ENCODE peak calls at places on chromosomes 7 and 10, in four cellular contexts. M is HCT116, O is HL-60, E is GM13976. S is an unnamed sample.

GRCh38 chr10:132588301-132589013 is 50.9 kb downstream of the INPP5A start:
- DNase-seq in M (no peak), O (peak; percentile 97), E (peak; percentile 69), S (no peak)

GRCh38 chr10:26216577-26216948 is at the start of gene GAD2:
- DNase-seq in M (no peak), O (no peak), E (no peak), S (no peak)

GRCh38 chr7:591856-592628 is 72.4 kb upstream of the PDGFA start:
- DNase-seq in M (no peak), O (no peak), E (no peak), S (no peak)

GRCh38 chr10:44921061-44921460 is 9.9 kb downstream of the TMEM72 start:
- DNase-seq in M (no peak), O (no peak), E (no peak), S (no peak)

GRCh38 chr7:151141855-151142685 is 25.4 kb downstream of the GBX1 start:
- DNase-seq in M (no peak), O (no peak), E (no peak), S (no peak)

GRCh38 chr10:117860823-117861222 is 185.9 kb downstream of the RAB11FIP2 start:
- DNase-seq in M (peak; percentile 44), O (no peak), E (peak; percentile 37), S (peak; percentile 29)

GRCh38 chr10:103499881-103500280 is 6.4 kb downstream of the NEURL1 start:
- DNase-seq in M (no peak), O (no peak), E (no peak), S (no peak)

GRCh38 chr10:92074126-92074887 is 150.7 kb downstream of the BTAF1 start:
- DNase-seq in M (peak; percentile 27), O (no peak), E (no peak), S (no peak)

GRCh38 chr10:129719415-129719739 is 244.7 kb downstream of the EBF3 start:
- DNase-seq in M (no peak), O (no peak), E (no peak), S (no peak)

GRCh38 chr10:21041763-21042458 is 144.8 kb upstream of the NEBL start:
- DNase-seq in M (no peak), O (no peak), E (no peak), S (no peak)

GRCh38 chr7:127349881-127350280 is 42.6 kb downstream of the ZNF800 start:
- DNase-seq in M (no peak), O (no peak), E (no peak), S (no peak)

GRCh38 chr7:51187941-51188340 is 128.7 kb downstream of the COBL start:
- DNase-seq in M (no peak), O (no peak), E (no peak), S (no peak)

GRCh38 chr10:34773617-34774261 is 41.4 kb downstream of the PARD3 start:
- DNase-seq in M (no peak), O (no peak), E (no peak), S (no peak)

GRCh38 chr10:118583611-118584010 is 11.8 kb downstream of the PRLHR start:
- DNase-seq in M (no peak), O (no peak), E (no peak), S (no peak)

GRCh38 chr7:82530361-82530760 is 86.8 kb upstream of the CACNA2D1 start:
- DNase-seq in M (no peak), O (no peak), E (no peak), S (no peak)

GRCh38 chr7:116805100-116805544 is 57.3 kb upstream of the CAPZA2 start:
- DNase-seq in M (no peak), O (no peak), E (no peak), S (no peak)

GRCh38 chr10:24360286-24361127 is 151.6 kb downstream of the KIAA1217 start:
- DNase-seq in M (peak; percentile 47), O (peak; percentile 3), E (peak; percentile 59), S (peak; percentile 50)

GRCh38 chr7:139782932-139783331 is 5.1 kb upstream of the HIPK2 start:
- DNase-seq in M (no peak), O (no peak), E (no peak), S (no peak)

GRCh38 chr10:101130984-101131961 is at the start of gene TLX1:
- DNase-seq in M (no peak), O (peak; percentile 54), E (no peak), S (no peak)

GRCh38 chr7:92731327-92732063 is 104.9 kb downstream of the CDK6 start:
- DNase-seq in M (no peak), O (no peak), E (peak; percentile 21), S (peak; percentile 19)

GRCh38 chr7:130875265-130875741 is 141.3 kb upstream of the KLF14 start:
- DNase-seq in M (no peak), O (peak; percentile 31), E (peak; percentile 68), S (peak; percentile 67)

GRCh38 chr7:39952791-39953190 is 2.7 kb downstream of the CDK13 start:
- DNase-seq in M (no peak), O (no peak), E (no peak), S (no peak)

GRCh38 chr7:152435384-152436278 is at the start of gene KMT2C:
- DNase-seq in M (no peak), O (peak; percentile 42), E (peak; percentile 72), S (peak; percentile 62)

GRCh38 chr7:96589038-96589437 is 120.6 kb downstream of the SEM1 start:
- DNase-seq in M (no peak), O (no peak), E (no peak), S (no peak)

GRCh38 chr10:14293516-14293915 is 37.2 kb downstream of the FRMD4A start:
- DNase-seq in M (no peak), O (no peak), E (no peak), S (no peak)

GRCh38 chr7:158633055-158633956 is 45.7 kb upstream of the PTPRN2 start:
- DNase-seq in M (no peak), O (no peak), E (peak; percentile 45), S (peak; percentile 27)

GRCh38 chr10:37496061-37496460 is 361.3 kb downstream of the ZNF248 start:
- DNase-seq in M (no peak), O (no peak), E (no peak), S (no peak)

GRCh38 chr7:143043391-143043790 is 8.8 kb upstream of the OR6V1 start:
- DNase-seq in M (no peak), O (no peak), E (no peak), S (no peak)

GRCh38 chr10:77921395-77921794 is 5.2 kb downstream of the DLG5 start:
- DNase-seq in M (no peak), O (no peak), E (no peak), S (no peak)

GRCh38 chr10:26887611-26888215 is 27.0 kb upstream of the ABI1 start:
- DNase-seq in M (no peak), O (no peak), E (no peak), S (no peak)

GRCh38 chr7:16684935-16685334 is 39.0 kb downstream of the BZW2 start:
- DNase-seq in M (no peak), O (no peak), E (no peak), S (no peak)

GRCh38 chr7:88759216-88759955 is at the start of gene ZNF804B:
- DNase-seq in M (no peak), O (no peak), E (peak; percentile 32), S (peak; percentile 12)

GRCh38 chr7:96831446-96831845 is 121.8 kb upstream of the SEM1 start:
- DNase-seq in M (no peak), O (no peak), E (no peak), S (no peak)

DNA sequence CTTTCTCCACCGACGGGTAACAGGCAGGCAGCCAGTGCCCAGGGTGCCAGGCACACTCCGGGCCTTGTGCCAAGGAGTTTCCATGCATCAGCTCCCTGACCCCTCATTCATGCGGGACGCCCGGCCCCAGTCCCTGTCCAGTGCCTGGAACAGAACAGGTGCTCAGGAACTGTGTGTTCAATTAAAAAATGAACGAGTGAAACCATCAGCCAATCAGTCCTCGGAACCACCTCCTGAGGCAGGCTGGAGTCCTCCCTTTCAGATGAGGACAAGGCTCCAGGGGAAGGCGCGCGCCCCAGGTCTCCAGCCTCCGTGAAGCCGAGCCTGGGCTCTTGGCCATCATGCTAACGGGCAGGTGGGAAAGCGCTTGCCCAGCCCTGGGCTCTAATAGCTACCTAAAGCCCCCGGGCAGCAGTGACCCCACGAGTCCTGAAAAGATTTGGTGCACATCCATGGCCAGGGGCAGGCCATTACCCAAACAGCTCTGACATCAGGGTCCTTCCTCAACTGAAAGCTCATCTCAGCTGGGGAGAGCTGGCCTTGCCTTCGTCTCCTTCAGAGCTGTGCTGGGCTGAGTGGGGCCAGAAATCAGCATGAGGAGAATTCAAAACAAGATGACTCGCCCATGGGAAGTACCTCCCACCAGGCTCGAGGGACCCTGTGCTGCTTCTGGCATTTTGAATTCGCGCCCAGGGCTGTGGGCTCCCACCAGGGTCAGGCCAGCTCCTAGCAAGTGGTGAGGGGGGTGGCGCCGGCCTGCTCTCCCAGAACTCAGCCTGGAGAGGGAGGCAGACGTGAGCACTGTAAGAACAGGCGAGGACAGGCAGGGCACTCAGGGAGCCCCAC is 200.5 kb downstream of the MAD1L1 start:
- DNase-seq in M (no peak), O (no peak), E (no peak), S (no peak)
- TF ChIP-seq CTCF in M (no peak), O (no peak), E (no peak), S (no peak)

GRCh38 chr7:8057566-8057965 is 89.0 kb downstream of the GLCCI1 start:
- DNase-seq in M (no peak), O (no peak), E (no peak), S (no peak)
- TF ChIP-seq CTCF in M (no peak), O (no peak), E (no peak), S (no peak)

DNA sequence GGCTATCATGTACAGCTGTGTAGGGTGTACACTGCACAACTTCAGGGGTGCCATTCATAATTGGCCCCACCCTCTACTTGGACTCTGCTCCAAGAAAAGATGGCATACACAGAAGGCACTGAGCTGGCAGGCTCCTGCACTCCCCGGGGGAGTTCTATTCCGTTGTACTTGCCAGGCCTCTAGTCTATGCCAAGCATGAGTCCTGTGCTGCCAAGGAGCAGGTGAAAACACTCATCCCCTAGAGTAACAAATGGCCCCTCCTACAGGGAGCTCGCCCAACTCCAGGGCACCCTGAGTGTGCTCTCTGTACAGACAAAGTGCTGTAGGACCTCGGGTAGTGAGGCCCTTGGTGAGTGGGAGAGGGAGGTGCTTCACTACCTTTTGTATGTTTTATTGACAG is 127.2 kb downstream of the SLIT1 start:
- DNase-seq in M (no peak), O (no peak), E (no peak), S (no peak)
- TF ChIP-seq CTCF in M (no peak), O (no peak), E (no peak), S (no peak)

GRCh38 chr10:123970207-123970926 is 78.8 kb upstream of the CPXM2 start:
- DNase-seq in M (no peak), O (no peak), E (no peak), S (no peak)

GRCh38 chr10:123967626-123968243 is 76.1 kb upstream of the CPXM2 start:
- DNase-seq in M (peak; percentile 49), O (peak; percentile 49), E (peak; percentile 91), S (peak; percentile 87)

GRCh38 chr10:123970927-123971286 is 79.3 kb upstream of the CPXM2 start:
- DNase-seq in M (no peak), O (no peak), E (no peak), S (no peak)

GRCh38 chr10:123974406-123974805 is 82.8 kb upstream of the CPXM2 start:
- DNase-seq in M (peak; percentile 99), O (no peak), E (no peak), S (no peak)

GRCh38 chr10:123972481-123973401 is 81.1 kb upstream of the CPXM2 start:
- DNase-seq in M (no peak), O (no peak), E (no peak), S (no peak)
- TF ChIP-seq CTCF in M (no peak), O (no peak), E (no peak), S (no peak)